ENCODE peak calls at places on chromosomes 3 and 15, in five cellular contexts. H is bronchial epithelial cell, Q is ovary, R is heart left ventricle, C is GM06990. P is an unnamed sample.

GRCh38 chr3:11300970-11301369 is 28.8 kb downstream of the ATG7 start:
- DNase-seq in R (no peak), H (no peak), C (no peak), Q (no peak), P (no peak)

GRCh38 chr3:149532463-149533180 is 58.1 kb downstream of the TM4SF4 start:
- DNase-seq in C (no peak), Q (peak), R (no peak), H (no peak), P (no peak)

GRCh38 chr3:195823998-195824397 is 12.3 kb upstream of the MUC4 start:
- DNase-seq in H (peak), C (no peak), R (no peak), Q (no peak), P (no peak)

GRCh38 chr3:24253336-24253735 is 241.3 kb downstream of the THRB start:
- DNase-seq in R (no peak), C (no peak), H (no peak), Q (no peak), P (no peak)

GRCh38 chr15:83108266-83109219 is 1.1 kb downstream of the TM6SF1 start:
- DNase-seq in R (peak), H (peak), C (peak), Q (no peak), P (no peak)

GRCh38 chr3:17846466-17846865 is 104.0 kb upstream of the TBC1D5 start:
- DNase-seq in C (no peak), H (peak), Q (no peak), R (no peak), P (no peak)

GRCh38 chr3:43015572-43016512 is 36.7 kb downstream of the GASK1A start:
- DNase-seq in H (no peak), C (no peak), Q (no peak), R (no peak), P (no peak)

GRCh38 chr3:33919721-33920120 is 121.3 kb downstream of the PDCD6IP start:
- DNase-seq in C (no peak), H (no peak), R (no peak), Q (no peak), P (no peak)

GRCh38 chr15:70853855-70854668 is at the start of gene LARP6:
- DNase-seq in C (peak), H (no peak), Q (peak), R (peak), P (no peak)

GRCh38 chr15:100191161-100191560 is 150.6 kb downstream of the ADAMTS17 start:
- DNase-seq in R (no peak), C (no peak), H (peak), Q (no peak), P (no peak)

GRCh38 chr15:63122002-63122893 is 587 bp downstream of the LACTB start:
- DNase-seq in H (peak), C (peak), R (peak), Q (peak), P (peak)
- TF ChIP-seq CTCF in H (peak), C (no peak), R (peak), Q (no peak), P (no peak)

DNA sequence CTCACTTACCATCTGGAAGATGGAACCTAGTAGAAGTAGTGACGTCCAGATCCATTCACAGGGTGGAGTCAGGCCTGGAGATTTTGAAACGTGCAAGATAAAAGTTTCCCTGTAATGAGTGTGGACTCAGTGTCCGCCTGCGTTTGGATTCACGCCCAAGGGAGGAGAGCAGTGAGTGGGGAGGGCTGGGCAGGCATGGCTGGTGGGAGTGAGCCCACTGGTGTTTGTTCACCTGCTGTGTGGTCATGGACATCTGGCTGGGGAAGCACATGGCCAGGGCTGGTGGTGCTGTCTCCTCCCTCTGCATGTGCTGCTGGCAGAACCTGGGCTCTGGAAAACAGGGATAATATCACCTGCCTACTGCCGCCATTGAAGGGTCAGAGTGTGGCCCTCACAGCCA is 37.0 kb downstream of the RLBP1 start:
- DNase-seq in R (no peak), C (no peak), Q (no peak), H (no peak), P (no peak)
- TF ChIP-seq CTCF in R (no peak), C (no peak), Q (no peak), H (no peak), P (no peak)

GRCh38 chr15:42723068-42723467 is 13.9 kb downstream of the CDAN1 start:
- DNase-seq in R (no peak), H (peak), Q (no peak), C (no peak), P (no peak)
- TF ChIP-seq CTCF in R (no peak), H (peak), Q (no peak), C (no peak), P (no peak)

GRCh38 chr15:42591238-42591936 is 16.0 kb downstream of the STARD9 start:
- DNase-seq in R (no peak), Q (no peak), C (no peak), H (peak), P (no peak)
- TF ChIP-seq CTCF in R (peak), Q (peak), C (peak), H (peak), P (peak)

GRCh38 chr3:123750659-123751420 is 133.3 kb downstream of the MYLK start:
- DNase-seq in C (no peak), R (no peak), H (peak), Q (no peak), P (no peak)
- TF ChIP-seq CTCF in C (no peak), R (no peak), H (no peak), Q (no peak), P (no peak)

DNA sequence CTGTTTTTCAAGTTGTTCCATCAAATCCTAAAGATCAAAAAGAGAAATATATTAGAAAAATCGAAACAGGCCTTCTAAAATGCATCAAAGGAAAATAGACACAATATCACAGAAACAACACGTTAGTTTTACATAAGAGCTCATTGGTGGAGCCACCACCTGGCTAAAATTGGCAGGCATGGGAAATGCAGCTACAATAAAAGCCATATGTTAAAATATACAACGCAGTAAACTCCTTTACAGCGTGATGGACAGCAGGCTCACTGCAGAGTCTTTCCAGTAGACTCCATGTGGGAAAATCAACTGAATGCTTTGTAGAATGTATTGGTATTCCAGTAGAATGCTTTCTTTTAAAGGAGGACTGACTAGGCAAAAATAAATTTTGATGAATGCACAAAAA is 40.9 kb upstream of the MYO5C start:
- DNase-seq in Q (no peak), C (no peak), H (no peak), R (no peak), P (no peak)
- TF ChIP-seq CTCF in Q (no peak), C (peak), H (no peak), R (peak), P (no peak)

GRCh38 chr3:85576091-85576690 is 617.4 kb downstream of the CADM2 start:
- DNase-seq in H (peak), Q (no peak), C (no peak), R (peak), P (peak)
- TF ChIP-seq CTCF in H (peak), Q (no peak), C (peak), R (peak), P (peak)

GRCh38 chr15:51982013-51982769 is 10.6 kb upstream of the LEO1 start:
- DNase-seq in R (no peak), Q (no peak), H (peak), C (peak), P (peak)
- TF ChIP-seq CTCF in R (peak), Q (no peak), H (peak), C (peak), P (peak)

GRCh38 chr3:46078712-46079400 is 51.6 kb upstream of the XCR1 start:
- DNase-seq in C (no peak), H (peak), R (peak), Q (peak), P (peak)
- TF ChIP-seq CTCF in C (peak), H (peak), R (peak), Q (peak), P (peak)

GRCh38 chr3:186651678-186652215 is 11.5 kb downstream of the FETUB start:
- DNase-seq in C (no peak), H (peak), R (no peak), Q (no peak), P (no peak)

GRCh38 chr3:186653079-186653710 is 12.6 kb upstream of the HRG start:
- DNase-seq in R (no peak), C (peak), Q (no peak), H (no peak), P (no peak)

GRCh38 chr3:186648851-186649250 is 8.7 kb downstream of the FETUB start:
- DNase-seq in R (no peak), Q (no peak), H (no peak), C (no peak), P (no peak)

DNA sequence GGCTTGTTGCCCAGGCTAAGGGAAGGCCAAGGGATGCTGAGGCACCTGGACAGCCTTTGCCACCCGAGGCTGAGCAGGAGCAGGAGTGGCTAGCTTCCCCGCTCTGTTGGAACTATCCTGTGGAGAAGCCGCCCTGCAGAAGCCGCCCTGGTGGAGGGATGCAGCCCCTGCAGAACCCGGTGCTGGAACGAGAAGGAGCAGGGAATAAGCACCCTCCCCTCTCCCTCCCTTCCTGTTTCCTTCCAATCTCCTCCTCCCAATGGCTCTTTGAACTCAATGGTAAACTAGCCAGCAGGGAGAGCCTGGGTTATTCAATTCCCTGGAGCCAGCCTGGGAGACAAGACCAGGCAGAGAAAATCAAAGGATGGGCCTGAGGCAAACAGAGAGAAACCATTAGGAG is 11.8 kb upstream of the HRG start:
- DNase-seq in Q (no peak), H (no peak), R (no peak), C (no peak), P (no peak)
- TF ChIP-seq CTCF in Q (no peak), H (no peak), R (no peak), C (no peak), P (no peak)

P was measured in tibial nerve.